ENCODE peak calls at places on chromosomes 6 and 20, in nine cellular contexts. S is colonic mucosa, H is germinal center, W is NCI-H1105, C is heart right ventricle, D is AG04449, E is NCI-H345, V is Calu3, L is PC-3. R is an unnamed sample.

GRCh38 chr20:10902836-10903410 is 229.1 kb upstream of the JAG1 start:
- DNase-seq in D (peak), W (no peak), V (no peak), E (no peak), H (no peak), C (no peak), S (no peak), L (no peak), R (no peak)

GRCh38 chr20:25459111-25459830 is 51.8 kb downstream of the GINS1 start:
- DNase-seq in H (no peak), W (no peak), L (no peak), D (no peak), S (no peak), C (no peak), E (no peak), V (no peak), R (no peak)

GRCh38 chr20:47438464-47439381 is 63.0 kb upstream of the NCOA3 start:
- DNase-seq in D (no peak), H (peak), W (no peak), L (peak), E (no peak), S (no peak), C (peak), V (peak), R (no peak)

GRCh38 chr20:40634891-40635290 is 54.1 kb downstream of the MAFB start:
- DNase-seq in W (no peak), L (no peak), E (no peak), C (no peak), V (no peak), H (no peak), D (no peak), S (no peak), R (no peak)

GRCh38 chr20:62368629-62369507 is 1.8 kb upstream of the LAMA5 start:
- DNase-seq in D (no peak), E (peak), S (no peak), V (peak), L (peak), W (no peak), H (no peak), C (peak), R (no peak)

GRCh38 chr6:32188381-32189081 is 1.5 kb downstream of the PBX2 start:
- DNase-seq in E (no peak), L (no peak), H (no peak), W (no peak), V (no peak), D (no peak), C (no peak), S (no peak), R (no peak)

GRCh38 chr20:8443464-8444072 is 311.5 kb downstream of the PLCB1 start:
- DNase-seq in S (no peak), L (no peak), V (no peak), H (no peak), C (no peak), D (no peak), E (no peak), W (no peak), R (no peak)

GRCh38 chr20:31565699-31566331 is 39.3 kb upstream of the ID1 start:
- DNase-seq in D (no peak), C (no peak), S (no peak), H (no peak), W (peak), E (no peak), V (peak), L (peak), R (no peak)

GRCh38 chr6:2021713-2022125 is 223.7 kb downstream of the GMDS start:
- DNase-seq in V (peak), H (no peak), L (peak), C (peak), E (peak), S (peak), W (peak), D (peak), R (peak)

GRCh38 chr20:12928358-12928754 is 80.4 kb upstream of the SPTLC3 start:
- DNase-seq in W (no peak), V (no peak), D (no peak), E (no peak), C (no peak), H (no peak), S (no peak), L (no peak), R (no peak)

GRCh38 chr6:69427882-69428281 is 368.9 kb downstream of the LMBRD1 start:
- DNase-seq in S (no peak), L (no peak), V (no peak), E (no peak), D (no peak), C (no peak), W (no peak), H (no peak), R (no peak)

GRCh38 chr6:150876598-150876997 is 11.1 kb downstream of the MTHFD1L start:
- DNase-seq in S (peak), W (peak), C (peak), D (no peak), V (no peak), E (no peak), H (no peak), L (no peak), R (no peak)

GRCh38 chr6:106670236-106670635 is 40.9 kb downstream of the QRSL1 start:
- DNase-seq in E (no peak), S (no peak), C (no peak), H (no peak), V (no peak), D (no peak), L (no peak), W (peak), R (no peak)

GRCh38 chr20:52268184-52268583 is 76.6 kb upstream of the ZFP64 start:
- DNase-seq in W (no peak), D (peak), H (no peak), V (no peak), L (no peak), S (no peak), C (no peak), E (no peak), R (no peak)

GRCh38 chr20:37711987-37712961 is 18.4 kb downstream of the CTNNBL1 start:
- DNase-seq in S (no peak), E (no peak), D (no peak), C (peak), W (peak), V (no peak), L (no peak), H (no peak), R (peak)

GRCh38 chr6:135493218-135493961 is 4.2 kb downstream of the AHI1 start:
- DNase-seq in H (no peak), S (no peak), C (no peak), L (peak), E (no peak), V (no peak), D (no peak), W (no peak), R (no peak)

GRCh38 chr20:40279390-40279789 is 409.6 kb downstream of the MAFB start:
- DNase-seq in L (no peak), E (peak), C (peak), D (peak), W (no peak), H (no peak), S (peak), V (no peak), R (no peak)

GRCh38 chr6:27669798-27670301 is 196.9 kb upstream of the ZNF184 start:
- DNase-seq in C (no peak), V (no peak), L (no peak), D (no peak), W (no peak), E (peak), S (no peak), H (no peak), R (no peak)

GRCh38 chr20:38222923-38223742 is 37.4 kb downstream of the KIAA1755 start:
- DNase-seq in V (no peak), W (no peak), S (no peak), C (no peak), D (no peak), L (no peak), H (no peak), E (no peak), R (no peak)

GRCh38 chr6:27293436-27294152 is 18.5 kb downstream of the POM121L2 start:
- DNase-seq in H (no peak), D (no peak), E (peak), W (peak), S (no peak), V (peak), L (peak), C (no peak), R (peak)

GRCh38 chr6:5435449-5435848 is 174.1 kb downstream of the FARS2 start:
- DNase-seq in E (no peak), H (no peak), S (no peak), W (no peak), C (no peak), D (peak), V (no peak), L (peak), R (no peak)

GRCh38 chr6:1987640-1988039 is 257.8 kb downstream of the GMDS start:
- DNase-seq in D (peak), C (no peak), E (no peak), L (peak), H (no peak), V (no peak), W (no peak), S (no peak), R (no peak)

GRCh38 chr6:44059359-44060342 is 67.6 kb downstream of the MRPL14 start:
- DNase-seq in C (no peak), H (no peak), L (peak), V (no peak), W (no peak), E (no peak), S (no peak), D (no peak), R (no peak)